ENCODE peak calls at places on chromosomes 7 and 10, in eight cellular contexts. Y is A549, A is NCI-H446, T is NB4, L is GF-D8, U is M059J, N is AML-193, S is ELR. C is an unnamed sample.
A peak's percentile ranks its signal among the peaks of the same experiment; 100 is the strongest.

GRCh38 chr10:23693398-23693797 is 254.5 kb downstream of the OTUD1 start:
- DNase-seq in Y (peak; percentile 29), A (no peak), T (no peak), L (no peak), U (no peak), N (no peak), S (peak; percentile 7), C (no peak)

GRCh38 chr10:79185796-79186374 is 117.1 kb downstream of the ZMIZ1 start:
- DNase-seq in Y (no peak), A (no peak), T (no peak), L (no peak), U (no peak), N (no peak), S (no peak), C (no peak)

GRCh38 chr10:96046546-96046945 is 3.2 kb downstream of the CCNJ start:
- DNase-seq in Y (no peak), A (no peak), T (no peak), L (no peak), U (no peak), N (no peak), S (no peak), C (peak; percentile 40)

GRCh38 chr10:103758294-103758681 is 97.1 kb downstream of the SH3PXD2A start:
- DNase-seq in Y (peak; percentile 86), A (no peak), T (no peak), L (no peak), U (peak; percentile 56), N (no peak), S (peak; percentile 80), C (peak; percentile 60)

GRCh38 chr7:22647451-22648257 is 79.3 kb upstream of the IL6 start:
- DNase-seq in Y (no peak), A (no peak), T (no peak), L (no peak), U (peak; percentile 99), N (no peak), S (peak; percentile 91), C (peak; percentile 87)

GRCh38 chr7:135650831-135651573 is 11.3 kb upstream of the STMP1 start:
- DNase-seq in Y (no peak), A (no peak), T (peak; percentile 18), L (no peak), U (peak; percentile 47), N (no peak), S (peak; percentile 77), C (peak; percentile 58)

GRCh38 chr10:3655528-3655927 is 129.5 kb downstream of the KLF6 start:
- DNase-seq in Y (no peak), A (no peak), T (no peak), L (peak; percentile 36), U (no peak), N (no peak), S (no peak), C (no peak)

GRCh38 chr10:97270523-97271154 is 21.8 kb downstream of the ARHGAP19 start:
- DNase-seq in Y (no peak), A (no peak), T (no peak), L (no peak), U (no peak), N (no peak), S (peak; percentile 15), C (peak; percentile 21)

GRCh38 chr7:99828818-99829217 is 1.0 kb downstream of the CYP3A43 start:
- DNase-seq in Y (no peak), A (no peak), T (no peak), L (no peak), U (no peak), N (no peak), S (no peak), C (no peak)

GRCh38 chr10:86645111-86645445 is 9.3 kb upstream of the OPN4 start:
- DNase-seq in Y (no peak), A (no peak), T (no peak), L (no peak), U (no peak), N (no peak), S (no peak), C (no peak)

GRCh38 chr7:73308074-73308664 is 457 bp downstream of the NSUN5 start:
- DNase-seq in Y (no peak), A (no peak), T (no peak), L (no peak), U (no peak), N (no peak), S (no peak), C (no peak)

GRCh38 chr10:97764519-97764931 is 7.3 kb downstream of the SFRP5 start:
- DNase-seq in Y (no peak), A (no peak), T (no peak), L (no peak), U (no peak), N (no peak), S (no peak), C (no peak)

GRCh38 chr7:46139079-46139478 is 218.0 kb upstream of the IGFBP3 start:
- DNase-seq in Y (peak; percentile 72), A (no peak), T (no peak), L (no peak), U (peak; percentile 79), N (no peak), S (peak; percentile 92), C (no peak)

GRCh38 chr10:48361201-48361600 is 54.7 kb downstream of the MAPK8 start:
- DNase-seq in Y (no peak), A (no peak), T (no peak), L (no peak), U (no peak), N (no peak), S (no peak), C (no peak)

GRCh38 chr7:17207220-17207619 is 91.2 kb upstream of the AHR start:
- DNase-seq in Y (peak; percentile 40), A (no peak), T (no peak), L (peak; percentile 68), U (no peak), N (no peak), S (no peak), C (peak; percentile 59)

GRCh38 chr10:75525646-75526045 is 94.2 kb downstream of the LRMDA start:
- DNase-seq in Y (no peak), A (no peak), T (no peak), L (no peak), U (peak; percentile 75), N (no peak), S (no peak), C (no peak)

GRCh38 chr10:15510963-15511362 is 139.9 kb upstream of the FAM171A1 start:
- DNase-seq in Y (no peak), A (no peak), T (no peak), L (no peak), U (no peak), N (no peak), S (no peak), C (no peak)

GRCh38 chr7:128867241-128867640 is 4.6 kb downstream of the ATP6V1F start:
- DNase-seq in Y (no peak), A (no peak), T (no peak), L (no peak), U (no peak), N (no peak), S (no peak), C (no peak)

GRCh38 chr10:5833814-5834213 is 20.6 kb upstream of the GDI2 start:
- DNase-seq in Y (no peak), A (no peak), T (no peak), L (no peak), U (no peak), N (no peak), S (no peak), C (no peak)

GRCh38 chr10:117955171-117955570 is 91.6 kb downstream of the RAB11FIP2 start:
- DNase-seq in Y (no peak), A (no peak), T (no peak), L (no peak), U (no peak), N (no peak), S (no peak), C (no peak)

GRCh38 chr7:101859411-101860106 is 42.1 kb downstream of the CUX1 start:
- DNase-seq in Y (peak; percentile 42), A (no peak), T (no peak), L (no peak), U (no peak), N (no peak), S (no peak), C (peak; percentile 59)

GRCh38 chr7:138981332-138982203 is at the start of gene KIAA1549:
- DNase-seq in Y (peak; percentile 72), A (peak; percentile 58), T (peak; percentile 90), L (peak; percentile 37), U (peak; percentile 70), N (peak; percentile 7), S (peak; percentile 76), C (peak; percentile 31)

GRCh38 chr7:115101199-115101598 is 179.3 kb downstream of the MDFIC start:
- DNase-seq in Y (no peak), A (no peak), T (no peak), L (no peak), U (no peak), N (no peak), S (no peak), C (no peak)

GRCh38 chr7:29564455-29565185 is 985 bp downstream of the PRR15 start:
- DNase-seq in Y (peak; percentile 37), A (no peak), T (peak; percentile 93), L (no peak), U (peak; percentile 86), N (peak; percentile 60), S (peak; percentile 78), C (peak; percentile 65)

GRCh38 chr10:122557516-122557915 is 3.0 kb upstream of the DMBT1 start:
- DNase-seq in Y (no peak), A (no peak), T (no peak), L (no peak), U (peak; percentile 11), N (no peak), S (no peak), C (no peak)

GRCh38 chr10:27223964-27224363 is 16.6 kb downstream of the ACBD5 start:
- DNase-seq in Y (peak; percentile 73), A (peak; percentile 24), T (peak; percentile 36), L (no peak), U (peak; percentile 34), N (peak; percentile 38), S (peak; percentile 61), C (peak; percentile 56)

GRCh38 chr7:115962340-115962739 is 68.2 kb downstream of the TFEC start:
- DNase-seq in Y (no peak), A (no peak), T (no peak), L (no peak), U (no peak), N (no peak), S (no peak), C (no peak)

GRCh38 chr10:53808677-53809076 is 992.4 kb downstream of the PCDH15 start:
- DNase-seq in Y (no peak), A (no peak), T (no peak), L (no peak), U (no peak), N (no peak), S (peak; percentile 1), C (no peak)

GRCh38 chr7:16357921-16358320 is 63.4 kb downstream of the CRPPA start:
- DNase-seq in Y (no peak), A (peak; percentile 95), T (no peak), L (no peak), U (peak; percentile 67), N (no peak), S (no peak), C (no peak)

GRCh38 chr7:157336383-157337315 is at the start of gene DNAJB6:
- DNase-seq in Y (peak; percentile 94), A (peak; percentile 93), T (peak; percentile 97), L (peak; percentile 85), U (peak; percentile 91), N (peak; percentile 77), S (peak; percentile 91), C (peak; percentile 94)

C was measured in dermis microvascular lymphatic vessel endothelial cell.